ENCODE peak calls at places on chromosomes 6 and 20, in eight cellular contexts. V, Z, P, R, W, J, I and Q are unnamed samples.

GRCh38 chr6:27866370-27867050 is 45.7 kb downstream of the OR2B2 start:
- DNase-seq in V (peak; percentile 23), Z (no peak), P (no peak), R (peak; percentile 56), W (peak; percentile 82), J (no peak), I (peak; percentile 78), Q (peak; percentile 72)

GRCh38 chr6:158485411-158485810 is 74.5 kb upstream of the TMEM181 start:
- DNase-seq in V (no peak), Z (no peak), P (no peak), R (no peak), W (no peak), J (no peak), I (no peak), Q (no peak)

GRCh38 chr20:62795023-62795761 is 1.1 kb upstream of the MRGBP start:
- DNase-seq in V (peak; percentile 59), Z (peak; percentile 75), P (no peak), R (peak; percentile 77), W (peak; percentile 66), J (no peak), I (peak; percentile 82), Q (peak; percentile 62)

GRCh38 chr6:166008441-166009369 is 158.9 kb downstream of the TBXT start:
- DNase-seq in V (peak; percentile 90), Z (no peak), P (no peak), R (peak; percentile 59), W (no peak), J (no peak), I (peak; percentile 78), Q (no peak)

GRCh38 chr6:165573671-165574070 is 89.4 kb downstream of the PDE10A start:
- DNase-seq in V (peak; percentile 84), Z (no peak), P (peak; percentile 52), R (peak; percentile 56), W (peak; percentile 97), J (no peak), I (peak; percentile 82), Q (no peak)

GRCh38 chr6:127302728-127303675 is 36.3 kb downstream of the RNF146 start:
- DNase-seq in V (peak; percentile 44), Z (no peak), P (no peak), R (peak; percentile 46), W (peak; percentile 81), J (no peak), I (no peak), Q (peak; percentile 60)

GRCh38 chr6:80637312-80637711 is 530.8 kb downstream of the BCKDHB start:
- DNase-seq in V (no peak), Z (no peak), P (no peak), R (no peak), W (no peak), J (no peak), I (no peak), Q (no peak)

GRCh38 chr6:34393191-34393967 is 910 bp upstream of the NUDT3 start:
- DNase-seq in V (no peak), Z (no peak), P (no peak), R (no peak), W (no peak), J (no peak), I (no peak), Q (no peak)

GRCh38 chr20:62874745-62875344 is 13.2 kb upstream of the TCFL5 start:
- DNase-seq in V (peak; percentile 62), Z (no peak), P (no peak), R (no peak), W (no peak), J (no peak), I (no peak), Q (no peak)

GRCh38 chr6:125918681-125919566 is 37.6 kb upstream of the HINT3 start:
- DNase-seq in V (peak; percentile 92), Z (no peak), P (no peak), R (peak; percentile 55), W (peak; percentile 91), J (no peak), I (no peak), Q (peak; percentile 82)

GRCh38 chr6:47852727-47853126 is 70.9 kb downstream of the OPN5 start:
- DNase-seq in V (peak; percentile 2), Z (no peak), P (no peak), R (no peak), W (no peak), J (no peak), I (no peak), Q (no peak)

GRCh38 chr6:139448094-139448649 is 73.7 kb upstream of the CITED2 start:
- DNase-seq in V (no peak), Z (no peak), P (no peak), R (no peak), W (no peak), J (no peak), I (no peak), Q (peak; percentile 71)

GRCh38 chr6:36809156-36809555 is 30.1 kb downstream of the CPNE5 start:
- DNase-seq in V (no peak), Z (no peak), P (no peak), R (no peak), W (no peak), J (no peak), I (no peak), Q (no peak)

GRCh38 chr6:27290065-27290849 is 21.8 kb downstream of the POM121L2 start:
- DNase-seq in V (peak; percentile 78), Z (no peak), P (no peak), R (peak; percentile 53), W (no peak), J (no peak), I (peak; percentile 84), Q (no peak)

GRCh38 chr6:109867009-109867969 is 110.8 kb upstream of the GPR6 start:
- DNase-seq in V (no peak), Z (no peak), P (peak; percentile 26), R (peak; percentile 82), W (peak; percentile 5), J (no peak), I (peak; percentile 82), Q (no peak)

GRCh38 chr20:50310673-50311051 is 120.0 kb downstream of the CEBPB start:
- DNase-seq in V (no peak), Z (no peak), P (no peak), R (no peak), W (no peak), J (no peak), I (peak; percentile 31), Q (no peak)

GRCh38 chr6:159590794-159591193 is 102.2 kb downstream of the SOD2 start:
- DNase-seq in V (no peak), Z (peak; percentile 58), P (no peak), R (no peak), W (no peak), J (no peak), I (no peak), Q (no peak)
- H3K9me3 ChIP-seq in V (no peaks in the 10 kb centered on the region), Z (no peaks in the 10 kb centered on the region), P (peaks cover 4% of the 10 kb centered on the region), R (no peaks in the 10 kb centered on the region), W (no peaks in the 10 kb centered on the region), J (no peaks in the 10 kb centered on the region), I (peaks cover 8% of the 10 kb centered on the region), Q (no peaks in the 10 kb centered on the region)

DNA sequence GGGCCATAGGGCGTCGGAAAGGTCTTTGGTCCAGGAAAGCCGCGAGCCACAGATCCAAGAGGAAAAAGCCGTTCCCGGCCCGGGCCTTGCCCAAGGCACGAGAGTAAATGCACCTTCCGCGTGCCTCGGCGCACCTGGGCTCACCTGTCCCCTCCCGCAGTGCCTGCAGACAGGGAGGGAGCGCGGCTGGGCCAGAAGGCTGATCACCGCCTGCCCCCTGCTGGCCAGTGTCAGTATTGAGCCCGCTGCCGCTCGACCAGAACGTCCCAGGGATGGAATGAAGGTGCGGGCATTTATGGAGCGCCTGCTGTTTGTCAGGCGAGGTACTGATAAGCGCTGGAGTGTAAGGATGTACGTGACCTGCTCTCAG is 679 bp upstream of the LPIN3 start:
- DNase-seq in V (peak; percentile 77), Z (peak; percentile 88), P (peak; percentile 81), R (peak; percentile 94), W (peak; percentile 62), J (peak; percentile 91), I (peak; percentile 99), Q (peak; percentile 81)
- H3K27ac ChIP-seq in V (peak overlapping the region; percentile 94), Z (no peak overlapping the region), P (peak overlapping the region; percentile 91), R (peak overlapping the region; percentile 68), W (no peak overlapping the region), J (peak overlapping the region; percentile 81), I (no peak overlapping the region), Q (no peak overlapping the region)

GRCh38 chr6:88491266-88491665 is 325.1 kb upstream of the CNR1 start:
- DNase-seq in V (no peak), Z (no peak), P (no peak), R (no peak), W (no peak), J (no peak), I (no peak), Q (no peak)

GRCh38 chr6:88492824-88493223 is 326.7 kb upstream of the CNR1 start:
- DNase-seq in V (peak; percentile 41), Z (no peak), P (no peak), R (peak; percentile 24), W (peak; percentile 41), J (no peak), I (no peak), Q (peak; percentile 15)

GRCh38 chr6:88492241-88492640 is 326.1 kb upstream of the CNR1 start:
- DNase-seq in V (no peak), Z (no peak), P (no peak), R (no peak), W (peak; percentile 21), J (no peak), I (no peak), Q (no peak)

GRCh38 chr6:88493717-88494116 is 327.6 kb upstream of the CNR1 start:
- DNase-seq in V (no peak), Z (no peak), P (no peak), R (no peak), W (no peak), J (no peak), I (no peak), Q (no peak)

DNA sequence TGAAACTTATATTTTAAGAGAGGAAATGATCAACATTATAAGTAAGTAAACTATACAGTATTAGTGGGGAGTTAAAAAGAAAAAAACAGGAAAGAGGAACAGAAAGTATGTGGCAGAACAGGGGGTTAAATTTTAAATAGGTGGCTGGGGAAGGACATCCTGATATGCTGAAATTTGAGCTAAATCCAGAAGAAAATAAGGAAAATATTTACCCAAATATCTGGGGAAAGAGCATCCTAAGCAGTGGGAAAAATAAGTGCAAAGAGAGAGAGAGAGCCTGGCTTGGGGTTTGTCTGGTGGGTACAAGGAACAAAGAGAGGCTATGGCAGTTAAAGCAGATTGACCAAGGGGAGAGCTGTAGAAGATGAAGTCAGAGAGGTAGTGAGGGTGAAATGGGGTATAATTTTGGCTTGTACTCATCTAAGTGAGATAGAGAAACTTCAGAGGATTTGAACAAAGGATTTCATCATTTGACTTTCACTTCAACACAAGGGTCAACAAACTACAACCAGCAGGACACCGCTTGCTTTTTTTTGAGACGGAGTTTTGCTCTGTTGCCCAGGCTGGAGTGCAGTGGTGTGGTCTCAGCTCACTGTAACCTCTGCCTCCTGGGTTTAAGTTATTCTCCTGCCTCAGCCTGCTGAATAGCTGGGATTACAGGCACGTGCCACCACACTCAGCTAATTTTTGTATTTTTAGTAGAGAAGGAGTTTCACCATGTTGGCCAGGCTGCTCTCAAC is 328.4 kb upstream of the CNR1 start:
- DNase-seq in V (no peak), Z (no peak), P (no peak), R (no peak), W (no peak), J (no peak), I (no peak), Q (no peak)
- H3K9me3 ChIP-seq in V (peaks cover 2% of the 10 kb centered on the region), Z (no peaks in the 10 kb centered on the region), P (no peaks in the 10 kb centered on the region), R (no peaks in the 10 kb centered on the region), W (no peaks in the 10 kb centered on the region), J (no peaks in the 10 kb centered on the region), I (peaks cover 20% of the 10 kb centered on the region), Q (no peaks in the 10 kb centered on the region)

GRCh38 chr20:11807070-11807741 is 110.5 kb upstream of the BTBD3 start:
- DNase-seq in V (peak; percentile 30), Z (no peak), P (no peak), R (no peak), W (peak; percentile 80), J (no peak), I (no peak), Q (no peak)
- H3K27ac ChIP-seq in V (no peak overlapping the region), Z (no peak overlapping the region), P (no peak overlapping the region), R (no peak overlapping the region), W (no peak overlapping the region), J (no peak overlapping the region), I (no peak overlapping the region), Q (no peak overlapping the region)